ENCODE peak calls at places on chromosomes 16 and 17, in six cellular contexts. F is adrenal gland, G is astrocyte of the spinal cord, K is hepatocyte, P is AG09309, T is fibroblast of the aortic adventitia. Z is an unnamed sample.

GRCh38 chr16:71564377-71564967 is 12.4 kb downstream of the TAT start:
- DNase-seq in F (peak; percentile 93), G (no peak), K (no peak), P (no peak), T (no peak), Z (no peak)

GRCh38 chr17:32912218-32912897 is 15.6 kb upstream of the TMEM98 start:
- DNase-seq in F (peak; percentile 77), G (peak; percentile 61), K (peak; percentile 91), P (peak; percentile 41), T (peak; percentile 64), Z (peak; percentile 53)

GRCh38 chr17:51298508-51299371 is 38.4 kb downstream of the UTP18 start:
- DNase-seq in F (no peak), G (peak; percentile 45), K (peak; percentile 65), P (no peak), T (peak; percentile 61), Z (no peak)

GRCh38 chr17:69609495-69610315 is 195.2 kb downstream of the MAP2K6 start:
- DNase-seq in F (no peak), G (peak; percentile 59), K (peak; percentile 27), P (peak; percentile 10), T (peak; percentile 61), Z (no peak)

GRCh38 chr16:81241706-81242105 is 3.2 kb downstream of the BCO1 start:
- DNase-seq in F (no peak), G (no peak), K (no peak), P (no peak), T (no peak), Z (no peak)

GRCh38 chr16:36336-36984 is 16.9 kb downstream of the POLR3K start:
- DNase-seq in F (no peak), G (no peak), K (no peak), P (no peak), T (no peak), Z (no peak)

GRCh38 chr16:87705780-87706277 is 60.0 kb downstream of the KLHDC4 start:
- DNase-seq in F (no peak), G (peak; percentile 14), K (peak; percentile 42), P (no peak), T (no peak), Z (no peak)

GRCh38 chr17:10349403-10349802 is 23.4 kb downstream of the MYH13 start:
- DNase-seq in F (no peak), G (no peak), K (no peak), P (no peak), T (no peak), Z (no peak)

GRCh38 chr17:69434164-69434579 is 19.7 kb downstream of the MAP2K6 start:
- DNase-seq in F (no peak), G (peak; percentile 32), K (peak; percentile 53), P (no peak), T (no peak), Z (no peak)

GRCh38 chr16:25063865-25064264 is 47.7 kb upstream of the LCMT1 start:
- DNase-seq in F (peak; percentile 88), G (no peak), K (no peak), P (no peak), T (peak; percentile 15), Z (no peak)

GRCh38 chr17:73010414-73010813 is 82.1 kb downstream of the SLC39A11 start:
- DNase-seq in F (no peak), G (no peak), K (no peak), P (no peak), T (no peak), Z (no peak)

GRCh38 chr16:2471016-2471652 is at the start of gene NTN3:
- DNase-seq in F (no peak), G (no peak), K (peak; percentile 84), P (no peak), T (no peak), Z (no peak)

GRCh38 chr17:44840936-44841335 is 6.7 kb upstream of the HIGD1B start:
- DNase-seq in F (no peak), G (no peak), K (no peak), P (no peak), T (no peak), Z (no peak)

GRCh38 chr17:44754276-44754675 is 4.5 kb upstream of the ADAM11 start:
- DNase-seq in F (no peak), G (no peak), K (no peak), P (no peak), T (no peak), Z (no peak)

GRCh38 chr16:70430667-70431536 is 8.0 kb downstream of the ST3GAL2 start:
- DNase-seq in F (no peak), G (no peak), K (peak; percentile 66), P (no peak), T (no peak), Z (peak; percentile 41)
- H3K4me3 ChIP-seq in F (no peak overlapping the region), G (no peak overlapping the region), K (no peak overlapping the region), P (no peak overlapping the region), T (no peak overlapping the region), Z (no peak overlapping the region)

DNA sequence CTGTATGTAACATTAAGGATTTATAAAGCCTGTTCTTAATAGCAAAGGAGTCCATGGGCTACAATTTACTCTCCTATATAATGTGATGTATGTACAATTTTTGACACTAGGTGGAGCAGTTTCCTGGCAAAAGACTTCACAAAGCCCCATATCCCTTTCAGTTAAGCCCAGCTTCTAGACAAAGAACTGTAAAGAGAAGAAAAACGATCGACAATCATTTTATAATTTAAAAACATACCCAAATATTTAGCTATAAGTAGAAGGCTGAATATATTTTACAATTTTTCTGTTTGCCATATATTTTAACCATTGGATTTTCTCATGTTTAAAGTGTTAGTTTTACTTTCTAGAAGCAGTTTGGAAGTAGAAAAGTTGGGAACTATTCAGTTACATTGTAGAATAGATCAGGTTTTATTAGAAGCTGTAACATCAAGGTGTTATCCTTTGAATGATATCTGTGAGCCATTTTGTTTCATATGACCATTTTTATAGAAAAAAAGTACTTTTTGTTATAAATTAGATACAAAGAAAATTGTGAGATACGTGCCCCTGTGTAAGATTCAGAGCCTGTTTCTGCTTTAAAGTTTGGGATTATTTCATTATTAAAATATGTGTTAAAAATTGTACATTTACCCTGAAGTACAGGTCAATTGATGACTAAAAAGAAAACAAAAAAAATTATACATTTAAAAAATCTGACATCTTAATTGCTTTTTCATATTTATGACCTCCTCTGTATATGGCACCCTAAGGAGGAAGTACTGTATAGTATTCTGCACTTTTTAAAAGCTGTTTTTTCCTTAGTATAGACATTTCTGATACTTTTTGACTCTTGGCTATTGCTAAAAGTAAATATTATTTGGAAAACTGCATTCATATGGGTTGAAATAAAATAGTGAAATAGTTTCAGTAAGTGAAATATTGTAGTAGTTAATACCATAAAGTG is 46.3 kb downstream of the VMP1 start:
- DNase-seq in F (no peak), G (peak; percentile 95), K (peak; percentile 90), P (peak; percentile 73), T (peak; percentile 96), Z (no peak)
- H3K4me3 ChIP-seq in F (no peak overlapping the region), G (no peak overlapping the region), K (no peak overlapping the region), P (no peak overlapping the region), T (no peak overlapping the region), Z (no peak overlapping the region)

GRCh38 chr17:38925263-38925995 is at the start of gene LASP1NB:
- DNase-seq in F (no peak), G (peak; percentile 42), K (no peak), P (no peak), T (peak; percentile 83), Z (no peak)
- H3K4me3 ChIP-seq in F (no peak within 1 kb of the TSS), G (peak within 1 kb of the TSS; percentile 22), K (no peak within 1 kb of the TSS), P (no peak within 1 kb of the TSS), T (no peak within 1 kb of the TSS), Z (peak within 1 kb of the TSS; percentile 47)

GRCh38 chr16:57814896-57815295 is 12.6 kb upstream of the KIFC3 start:
- DNase-seq in F (no peak), G (no peak), K (no peak), P (no peak), T (no peak), Z (peak; percentile 33)
- H3K4me3 ChIP-seq in F (no peak overlapping the region), G (no peak overlapping the region), K (no peak overlapping the region), P (no peak overlapping the region), T (no peak overlapping the region), Z (no peak overlapping the region)

GRCh38 chr16:27109666-27110523 is 43.2 kb downstream of the C16orf82 start:
- DNase-seq in F (peak; percentile 73), G (peak; percentile 76), K (peak; percentile 90), P (no peak), T (peak; percentile 59), Z (peak; percentile 91)

GRCh38 chr16:27107185-27107592 is 40.5 kb downstream of the C16orf82 start:
- DNase-seq in F (no peak), G (no peak), K (peak; percentile 27), P (no peak), T (no peak), Z (no peak)

GRCh38 chr16:27110524-27110896 is 43.8 kb downstream of the C16orf82 start:
- DNase-seq in F (no peak), G (no peak), K (no peak), P (no peak), T (no peak), Z (no peak)

GRCh38 chr16:27108051-27108770 is 41.5 kb downstream of the C16orf82 start:
- DNase-seq in F (no peak), G (no peak), K (no peak), P (no peak), T (no peak), Z (no peak)

DNA sequence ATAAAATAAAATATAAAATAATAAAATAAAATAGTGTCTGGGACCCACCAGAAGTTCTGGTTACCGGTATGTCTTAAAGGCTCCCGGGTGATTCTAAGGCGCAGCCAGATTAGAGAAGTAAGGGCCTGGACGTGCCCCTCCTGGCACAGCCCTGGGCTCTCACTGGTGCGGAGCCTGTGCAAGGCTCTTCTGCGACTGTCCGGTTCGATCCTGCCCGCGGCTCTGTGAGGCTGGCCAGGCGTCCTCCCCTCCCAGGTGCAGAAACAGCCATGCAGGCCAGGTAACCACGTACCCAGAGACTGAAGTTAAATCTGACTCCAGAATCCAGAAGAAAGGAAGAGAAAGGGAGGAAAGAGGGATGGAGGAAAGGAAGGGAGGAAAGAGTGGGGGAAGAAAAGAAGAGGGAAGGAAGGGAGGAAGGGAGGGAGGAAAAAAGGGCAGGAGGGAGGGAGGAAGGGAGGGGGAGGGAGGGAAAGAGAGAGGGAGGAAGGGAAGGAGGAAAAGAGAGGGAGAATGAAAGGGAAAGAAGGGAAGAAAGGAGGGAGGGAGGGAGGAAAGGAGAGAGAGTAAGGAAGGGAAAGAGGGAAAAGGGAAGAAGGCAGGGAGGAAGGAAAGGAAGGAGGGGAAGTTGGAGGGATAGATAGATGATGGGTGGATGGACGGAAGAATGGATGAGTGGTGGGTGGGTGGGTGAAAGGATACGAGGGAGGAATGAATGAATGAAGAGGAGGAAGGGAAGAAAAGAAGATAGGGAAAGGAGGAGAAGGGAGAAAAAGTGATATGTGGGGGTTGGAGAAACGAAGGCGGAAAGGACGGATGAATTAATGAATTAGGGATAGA is 42.3 kb downstream of the C16orf82 start:
- DNase-seq in F (no peak), G (no peak), K (no peak), P (no peak), T (no peak), Z (no peak)
- H3K4me3 ChIP-seq in F (no peak overlapping the region), G (no peak overlapping the region), K (no peak overlapping the region), P (peak overlapping the region; percentile 28), T (peak overlapping the region; percentile 56), Z (peak overlapping the region; percentile 42)

Z was measured in heart left ventricle.